ENCODE peak calls at places on chromosomes 1 and 21, in ten cellular contexts. One of them, this sample, is unnamed.
A peak's percentile ranks its signal among the peaks of the same experiment; 100 is the strongest.

GRCh38 chr1:215484111-215484914 is 82.8 kb upstream of the KCTD3 start:
- DNase-seq in AG04450: no peak
- DNase-seq in activated B cell treated with CpG ODN at 0.5 μM for 24 hours: no peak
- DNase-seq in mucosa of descending colon: no peak
- DNase-seq in astrocyte of the cerebellum: no peak
- DNase-seq in Calu3: no peak
- DNase-seq in fibroblast of mammary gland: no peak
- DNase-seq in body of pancreas: no peak
- DNase-seq in SK-N-SH: no peak
- DNase-seq in bronchial epithelial cell: no peak
- DNase-seq in this sample: no peak

GRCh38 chr1:65276197-65276884 is 33.0 kb upstream of the DNAJC6 start:
- DNase-seq in AG04450: no peak
- DNase-seq in activated B cell treated with CpG ODN at 0.5 μM for 24 hours: no peak
- DNase-seq in mucosa of descending colon: no peak
- DNase-seq in astrocyte of the cerebellum: no peak
- DNase-seq in Calu3: no peak
- DNase-seq in fibroblast of mammary gland: no peak
- DNase-seq in body of pancreas: no peak
- DNase-seq in SK-N-SH: no peak
- DNase-seq in bronchial epithelial cell: no peak
- DNase-seq in this sample: no peak

GRCh38 chr1:222090103-222090502 is 348.2 kb upstream of the DUSP10 start:
- DNase-seq in AG04450: no peak
- DNase-seq in activated B cell treated with CpG ODN at 0.5 μM for 24 hours: no peak
- DNase-seq in mucosa of descending colon: no peak
- DNase-seq in astrocyte of the cerebellum: no peak
- DNase-seq in Calu3: no peak
- DNase-seq in fibroblast of mammary gland: peak; percentile 33
- DNase-seq in body of pancreas: no peak
- DNase-seq in SK-N-SH: no peak
- DNase-seq in bronchial epithelial cell: no peak
- DNase-seq in this sample: no peak

GRCh38 chr1:40399984-40400704 is 26.6 kb downstream of the SMAP2 start:
- DNase-seq in AG04450: no peak
- DNase-seq in activated B cell treated with CpG ODN at 0.5 μM for 24 hours: no peak
- DNase-seq in mucosa of descending colon: no peak
- DNase-seq in astrocyte of the cerebellum: no peak
- DNase-seq in Calu3: no peak
- DNase-seq in fibroblast of mammary gland: no peak
- DNase-seq in body of pancreas: no peak
- DNase-seq in SK-N-SH: no peak
- DNase-seq in bronchial epithelial cell: no peak
- DNase-seq in this sample: no peak

GRCh38 chr1:228158151-228158571 is 7.4 kb upstream of the IBA57 start:
- DNase-seq in AG04450: no peak
- DNase-seq in activated B cell treated with CpG ODN at 0.5 μM for 24 hours: no peak
- DNase-seq in mucosa of descending colon: peak; percentile 42
- DNase-seq in astrocyte of the cerebellum: no peak
- DNase-seq in Calu3: no peak
- DNase-seq in fibroblast of mammary gland: no peak
- DNase-seq in body of pancreas: no peak
- DNase-seq in SK-N-SH: no peak
- DNase-seq in bronchial epithelial cell: no peak
- DNase-seq in this sample: no peak

GRCh38 chr1:11924334-11925195 is 1.7 kb downstream of the KIAA2013 start:
- DNase-seq in AG04450: no peak
- DNase-seq in activated B cell treated with CpG ODN at 0.5 μM for 24 hours: no peak
- DNase-seq in mucosa of descending colon: no peak
- DNase-seq in astrocyte of the cerebellum: no peak
- DNase-seq in Calu3: no peak
- DNase-seq in fibroblast of mammary gland: no peak
- DNase-seq in body of pancreas: no peak
- DNase-seq in SK-N-SH: no peak
- DNase-seq in bronchial epithelial cell: no peak
- DNase-seq in this sample: no peak

GRCh38 chr1:76287917-76288316 is 213.4 kb downstream of the ST6GALNAC3 start:
- DNase-seq in AG04450: no peak
- DNase-seq in activated B cell treated with CpG ODN at 0.5 μM for 24 hours: no peak
- DNase-seq in mucosa of descending colon: no peak
- DNase-seq in astrocyte of the cerebellum: no peak
- DNase-seq in Calu3: no peak
- DNase-seq in fibroblast of mammary gland: no peak
- DNase-seq in body of pancreas: no peak
- DNase-seq in SK-N-SH: no peak
- DNase-seq in bronchial epithelial cell: no peak
- DNase-seq in this sample: no peak

GRCh38 chr1:53771648-53772047 is 32.7 kb upstream of the GLIS1 start:
- DNase-seq in AG04450: peak; percentile 65
- DNase-seq in activated B cell treated with CpG ODN at 0.5 μM for 24 hours: no peak
- DNase-seq in mucosa of descending colon: no peak
- DNase-seq in astrocyte of the cerebellum: peak; percentile 84
- DNase-seq in Calu3: no peak
- DNase-seq in fibroblast of mammary gland: peak; percentile 88
- DNase-seq in body of pancreas: no peak
- DNase-seq in SK-N-SH: no peak
- DNase-seq in bronchial epithelial cell: peak; percentile 70
- DNase-seq in this sample: no peak

GRCh38 chr1:229068266-229069043 is 202.5 kb upstream of the RAB4A start:
- DNase-seq in AG04450: no peak
- DNase-seq in activated B cell treated with CpG ODN at 0.5 μM for 24 hours: no peak
- DNase-seq in mucosa of descending colon: no peak
- DNase-seq in astrocyte of the cerebellum: no peak
- DNase-seq in Calu3: no peak
- DNase-seq in fibroblast of mammary gland: peak; percentile 44
- DNase-seq in body of pancreas: no peak
- DNase-seq in SK-N-SH: no peak
- DNase-seq in bronchial epithelial cell: no peak
- DNase-seq in this sample: no peak

GRCh38 chr1:248872752-248873408 is 14.0 kb upstream of the ZNF692 start:
- DNase-seq in AG04450: no peak
- DNase-seq in activated B cell treated with CpG ODN at 0.5 μM for 24 hours: no peak
- DNase-seq in mucosa of descending colon: peak; percentile 79
- DNase-seq in astrocyte of the cerebellum: peak; percentile 39
- DNase-seq in Calu3: peak; percentile 69
- DNase-seq in fibroblast of mammary gland: peak; percentile 63
- DNase-seq in body of pancreas: peak; percentile 69
- DNase-seq in SK-N-SH: peak; percentile 68
- DNase-seq in bronchial epithelial cell: peak; percentile 63
- DNase-seq in this sample: peak; percentile 49

GRCh38 chr1:17717595-17717994 is 37.5 kb upstream of the ACTL8 start:
- DNase-seq in AG04450: no peak
- DNase-seq in activated B cell treated with CpG ODN at 0.5 μM for 24 hours: no peak
- DNase-seq in mucosa of descending colon: no peak
- DNase-seq in astrocyte of the cerebellum: no peak
- DNase-seq in Calu3: no peak
- DNase-seq in fibroblast of mammary gland: no peak
- DNase-seq in body of pancreas: no peak
- DNase-seq in SK-N-SH: no peak
- DNase-seq in bronchial epithelial cell: no peak
- DNase-seq in this sample: no peak

GRCh38 chr1:237318748-237319147 is 276.8 kb downstream of the RYR2 start:
- DNase-seq in AG04450: no peak
- DNase-seq in activated B cell treated with CpG ODN at 0.5 μM for 24 hours: no peak
- DNase-seq in mucosa of descending colon: no peak
- DNase-seq in astrocyte of the cerebellum: no peak
- DNase-seq in Calu3: no peak
- DNase-seq in fibroblast of mammary gland: no peak
- DNase-seq in body of pancreas: no peak
- DNase-seq in SK-N-SH: no peak
- DNase-seq in bronchial epithelial cell: no peak
- DNase-seq in this sample: no peak

GRCh38 chr1:110148961-110149360 is 1.3 kb upstream of the SLC6A17 start:
- DNase-seq in AG04450: no peak
- DNase-seq in activated B cell treated with CpG ODN at 0.5 μM for 24 hours: no peak
- DNase-seq in mucosa of descending colon: no peak
- DNase-seq in astrocyte of the cerebellum: no peak
- DNase-seq in Calu3: peak; percentile 11
- DNase-seq in fibroblast of mammary gland: peak; percentile 10
- DNase-seq in body of pancreas: no peak
- DNase-seq in SK-N-SH: no peak
- DNase-seq in bronchial epithelial cell: peak; percentile 29
- DNase-seq in this sample: no peak

GRCh38 chr1:70071597-70071996 is 133.8 kb downstream of the LRRC40 start:
- DNase-seq in AG04450: peak; percentile 24
- DNase-seq in activated B cell treated with CpG ODN at 0.5 μM for 24 hours: no peak
- DNase-seq in mucosa of descending colon: no peak
- DNase-seq in astrocyte of the cerebellum: peak; percentile 56
- DNase-seq in Calu3: no peak
- DNase-seq in fibroblast of mammary gland: peak; percentile 84
- DNase-seq in body of pancreas: no peak
- DNase-seq in SK-N-SH: no peak
- DNase-seq in bronchial epithelial cell: no peak
- DNase-seq in this sample: no peak

DNA sequence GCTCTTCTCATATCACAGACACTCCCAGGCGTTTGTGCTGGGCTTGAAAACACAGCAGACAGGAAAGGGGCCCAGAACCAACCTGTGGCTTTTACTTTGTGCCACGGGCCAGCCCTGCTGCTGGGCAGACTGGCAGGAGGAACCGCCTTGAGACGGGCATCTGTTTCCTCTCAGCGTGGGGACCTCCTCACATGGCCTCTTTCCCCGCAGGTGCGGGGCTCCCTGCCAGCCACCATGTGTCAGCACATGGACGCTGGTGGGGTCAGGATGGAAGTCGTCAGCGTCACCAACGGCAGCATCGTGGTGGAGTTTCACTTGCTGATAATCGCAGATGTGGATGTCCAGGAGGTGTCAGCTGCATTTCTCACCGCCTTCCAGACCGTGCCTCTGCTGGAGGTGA is 47.8 kb downstream of the UMODL1 start:
- DNase-seq in AG04450: no peak
- DNase-seq in activated B cell treated with CpG ODN at 0.5 μM for 24 hours: no peak
- DNase-seq in mucosa of descending colon: no peak
- DNase-seq in astrocyte of the cerebellum: no peak
- DNase-seq in Calu3: no peak
- DNase-seq in fibroblast of mammary gland: peak; percentile 22
- DNase-seq in body of pancreas: no peak
- DNase-seq in SK-N-SH: peak; percentile 58
- DNase-seq in bronchial epithelial cell: no peak
- DNase-seq in this sample: no peak
- TF ChIP-seq CTCF in AG04450: no peak
- TF ChIP-seq CTCF in activated B cell treated with CpG ODN at 0.5 μM for 24 hours: no peak
- TF ChIP-seq CTCF in mucosa of descending colon: no peak
- TF ChIP-seq CTCF in astrocyte of the cerebellum: no peak
- TF ChIP-seq CTCF in Calu3: no peak
- TF ChIP-seq CTCF in fibroblast of mammary gland: no peak
- TF ChIP-seq CTCF in body of pancreas: no peak
- TF ChIP-seq CTCF in SK-N-SH: no peak
- TF ChIP-seq CTCF in bronchial epithelial cell: no peak
- TF ChIP-seq CTCF in this sample: no peak

GRCh38 chr21:45364464-45365185 is 40.3 kb upstream of the COL18A1 start:
- DNase-seq in AG04450: peak; percentile 55
- DNase-seq in activated B cell treated with CpG ODN at 0.5 μM for 24 hours: no peak
- DNase-seq in mucosa of descending colon: peak; percentile 50
- DNase-seq in astrocyte of the cerebellum: peak; percentile 75
- DNase-seq in Calu3: peak; percentile 12
- DNase-seq in fibroblast of mammary gland: peak; percentile 92
- DNase-seq in body of pancreas: peak; percentile 52
- DNase-seq in SK-N-SH: no peak
- DNase-seq in bronchial epithelial cell: no peak
- DNase-seq in this sample: no peak
- TF ChIP-seq CTCF in AG04450: no peak
- TF ChIP-seq CTCF in activated B cell treated with CpG ODN at 0.5 μM for 24 hours: no peak
- TF ChIP-seq CTCF in mucosa of descending colon: no peak
- TF ChIP-seq CTCF in astrocyte of the cerebellum: no peak
- TF ChIP-seq CTCF in Calu3: no peak
- TF ChIP-seq CTCF in fibroblast of mammary gland: no peak
- TF ChIP-seq CTCF in body of pancreas: no peak
- TF ChIP-seq CTCF in SK-N-SH: no peak
- TF ChIP-seq CTCF in bronchial epithelial cell: no peak
- TF ChIP-seq CTCF in this sample: no peak

DNA sequence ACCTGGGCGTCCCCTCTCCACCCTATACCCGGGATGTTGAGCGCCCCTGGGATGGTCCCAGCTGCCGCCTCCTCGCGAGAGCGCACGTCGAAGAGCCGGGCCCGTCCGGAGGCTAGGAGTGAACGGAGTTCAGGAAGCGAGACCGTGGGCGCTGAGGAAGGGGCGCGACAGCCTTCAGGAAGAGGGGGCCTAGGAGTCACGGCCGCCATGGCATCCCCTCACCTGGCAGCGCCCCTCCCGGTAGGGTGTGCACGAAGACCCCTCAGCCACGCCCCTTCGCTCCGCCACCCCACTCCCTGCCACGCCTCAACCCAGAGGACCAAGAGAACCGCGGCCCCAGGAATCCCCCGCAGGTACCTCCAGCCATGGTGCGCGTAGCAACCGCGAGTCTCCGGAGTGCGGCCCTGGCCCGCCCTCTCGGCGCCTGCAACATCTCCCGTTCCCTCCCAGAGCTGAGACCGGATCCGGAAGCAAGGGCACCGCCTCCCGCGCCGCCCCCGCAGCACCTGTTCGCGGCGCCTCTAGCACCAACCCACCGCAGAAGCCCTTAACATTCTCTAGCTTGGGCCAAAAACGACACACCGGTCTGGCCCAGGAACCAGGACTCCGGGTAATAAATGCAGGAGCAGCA is at the start of gene TSTD1:
- DNase-seq in AG04450: no peak
- DNase-seq in activated B cell treated with CpG ODN at 0.5 μM for 24 hours: peak; percentile 80
- DNase-seq in mucosa of descending colon: peak; percentile 93
- DNase-seq in astrocyte of the cerebellum: no peak
- DNase-seq in Calu3: peak; percentile 85
- DNase-seq in fibroblast of mammary gland: no peak
- DNase-seq in body of pancreas: peak; percentile 79
- DNase-seq in SK-N-SH: peak; percentile 80
- DNase-seq in bronchial epithelial cell: peak; percentile 50
- DNase-seq in this sample: peak; percentile 75
- TF ChIP-seq CTCF in AG04450: no peak
- TF ChIP-seq CTCF in activated B cell treated with CpG ODN at 0.5 μM for 24 hours: no peak
- TF ChIP-seq CTCF in mucosa of descending colon: no peak
- TF ChIP-seq CTCF in astrocyte of the cerebellum: no peak
- TF ChIP-seq CTCF in Calu3: no peak
- TF ChIP-seq CTCF in fibroblast of mammary gland: no peak
- TF ChIP-seq CTCF in body of pancreas: no peak
- TF ChIP-seq CTCF in SK-N-SH: no peak
- TF ChIP-seq CTCF in bronchial epithelial cell: peak; percentile 11
- TF ChIP-seq CTCF in this sample: no peak

DNA sequence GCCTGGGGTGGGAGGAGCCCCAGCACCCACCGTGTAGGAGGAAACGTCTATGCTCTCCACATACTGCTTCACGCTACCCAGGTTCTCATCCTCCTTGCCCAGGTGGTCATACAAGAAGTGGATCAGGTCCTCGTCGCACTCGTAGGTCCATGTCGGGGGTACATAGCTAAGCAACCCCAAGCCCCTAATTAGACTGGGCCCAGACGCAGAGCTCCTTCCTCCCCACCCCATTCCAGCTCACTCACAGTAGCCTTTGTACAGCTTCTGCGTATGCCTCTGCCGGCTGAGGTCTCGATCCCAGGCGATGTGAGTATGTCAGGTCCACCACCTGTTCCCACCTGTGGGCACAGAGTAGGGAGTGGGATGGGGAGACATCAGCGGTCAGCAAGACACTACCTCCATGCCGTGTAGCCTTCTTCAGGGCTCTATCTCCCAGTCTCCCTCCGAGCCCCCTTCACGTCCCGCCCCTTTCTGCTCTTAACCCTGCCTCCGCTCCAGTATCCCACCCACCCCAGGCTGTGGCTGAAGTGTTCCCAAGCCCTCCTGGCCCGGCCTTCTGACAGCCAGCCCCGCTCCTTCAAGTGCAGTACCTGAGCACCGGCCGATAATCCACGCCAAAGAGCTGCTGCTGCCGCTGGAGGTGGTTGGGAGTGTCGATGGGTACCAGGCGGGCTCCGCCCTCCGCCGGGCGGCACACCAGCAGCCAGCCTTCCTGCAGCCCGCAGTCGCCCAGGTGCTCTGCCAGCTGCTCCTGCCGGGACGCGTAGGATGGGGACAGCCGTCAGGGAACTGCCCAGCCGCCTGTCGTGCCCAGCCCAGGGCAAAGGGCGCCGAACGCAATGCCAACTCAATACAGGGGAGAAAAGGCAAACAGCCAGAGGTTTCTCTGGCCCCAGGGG is 919 bp downstream of the HECTD3 start:
- DNase-seq in AG04450: no peak
- DNase-seq in activated B cell treated with CpG ODN at 0.5 μM for 24 hours: no peak
- DNase-seq in mucosa of descending colon: peak; percentile 88
- DNase-seq in astrocyte of the cerebellum: no peak
- DNase-seq in Calu3: peak; percentile 53
- DNase-seq in fibroblast of mammary gland: no peak
- DNase-seq in body of pancreas: peak; percentile 67
- DNase-seq in SK-N-SH: peak; percentile 56
- DNase-seq in bronchial epithelial cell: peak; percentile 38
- DNase-seq in this sample: no peak
- TF ChIP-seq CTCF in AG04450: no peak
- TF ChIP-seq CTCF in activated B cell treated with CpG ODN at 0.5 μM for 24 hours: no peak
- TF ChIP-seq CTCF in mucosa of descending colon: no peak
- TF ChIP-seq CTCF in astrocyte of the cerebellum: no peak
- TF ChIP-seq CTCF in Calu3: no peak
- TF ChIP-seq CTCF in fibroblast of mammary gland: no peak
- TF ChIP-seq CTCF in body of pancreas: no peak
- TF ChIP-seq CTCF in SK-N-SH: no peak
- TF ChIP-seq CTCF in bronchial epithelial cell: peak; percentile 2
- TF ChIP-seq CTCF in this sample: no peak

This sample was measured in natural killer cell.